ENCODE peak calls at places on chromosomes 13 and 19, in four cellular contexts. One of them, this sample, is unnamed.
A peak's percentile ranks its signal among the peaks of the same experiment; 100 is the strongest.

GRCh38 chr19:12938536-12939291 is at the start of gene CALR:
- DNase-seq in MCF 10A: no peak
- DNase-seq in activated T-cell treated with anti-CD3 and anti-CD28 coated beads for 24 hours: peak; percentile 29
- DNase-seq in PC-3: peak; percentile 22
- DNase-seq in this sample: no peak

GRCh38 chr19:17333611-17334413 is 843 bp downstream of the ANO8 start:
- DNase-seq in PC-3: peak; percentile 88
- DNase-seq in MCF 10A: peak; percentile 90
- DNase-seq in activated T-cell treated with anti-CD3 and anti-CD28 coated beads for 24 hours: peak; percentile 75
- DNase-seq in this sample: peak; percentile 73

GRCh38 chr13:47708386-47708785 is 292.7 kb downstream of the SUCLA2 start:
- DNase-seq in activated T-cell treated with anti-CD3 and anti-CD28 coated beads for 24 hours: no peak
- DNase-seq in MCF 10A: peak; percentile 77
- DNase-seq in PC-3: peak; percentile 92
- DNase-seq in this sample: peak; percentile 52

GRCh38 chr13:92164822-92165221 is 766.4 kb downstream of the GPC5 start:
- DNase-seq in activated T-cell treated with anti-CD3 and anti-CD28 coated beads for 24 hours: no peak
- DNase-seq in PC-3: no peak
- DNase-seq in MCF 10A: no peak
- DNase-seq in this sample: no peak

GRCh38 chr13:30396434-30397075 is 25.7 kb upstream of the UBE2L5 start:
- DNase-seq in PC-3: peak; percentile 26
- DNase-seq in activated T-cell treated with anti-CD3 and anti-CD28 coated beads for 24 hours: no peak
- DNase-seq in MCF 10A: no peak
- DNase-seq in this sample: no peak

GRCh38 chr19:49712397-49712859 is 21.5 kb downstream of the CPT1C start:
- DNase-seq in MCF 10A: peak; percentile 84
- DNase-seq in PC-3: peak; percentile 86
- DNase-seq in activated T-cell treated with anti-CD3 and anti-CD28 coated beads for 24 hours: no peak
- DNase-seq in this sample: peak; percentile 57

GRCh38 chr19:14363203-14364097 is 17.8 kb upstream of the ADGRE5 start:
- DNase-seq in activated T-cell treated with anti-CD3 and anti-CD28 coated beads for 24 hours: no peak
- DNase-seq in MCF 10A: peak; percentile 60
- DNase-seq in PC-3: peak; percentile 69
- DNase-seq in this sample: peak; percentile 59

GRCh38 chr19:38985262-38985661 is 9.7 kb upstream of the FBXO17 start:
- DNase-seq in activated T-cell treated with anti-CD3 and anti-CD28 coated beads for 24 hours: no peak
- DNase-seq in MCF 10A: no peak
- DNase-seq in PC-3: no peak
- DNase-seq in this sample: no peak